ENCODE peak calls at places on chromosomes 3 and 15, in seven cellular contexts. G is right lobe of liver, I is fibroblast of villous mesenchyme, W is cardiac muscle cell, K is fibroblast of the aortic adventitia, J is dorsolateral prefrontal cortex, X is cardiac fibroblast. O is an unnamed sample.

GRCh38 chr15:57925650-57926049 is 139.9 kb downstream of the ALDH1A2 start:
- DNase-seq in W (no peak), I (no peak), J (no peak), X (no peak), G (no peak), K (no peak), O (no peak)

GRCh38 chr3:65831733-65832425 is 206.8 kb downstream of the MAGI1 start:
- DNase-seq in J (no peak), I (peak), X (peak), W (no peak), K (peak), G (no peak), O (peak)

GRCh38 chr3:107753494-107753893 is 230.7 kb downstream of the BBX start:
- DNase-seq in J (peak), X (peak), K (peak), G (peak), W (peak), I (peak), O (peak)

GRCh38 chr3:79268422-79268821 is 499.4 kb downstream of the ROBO1 start:
- DNase-seq in W (no peak), X (no peak), I (no peak), K (no peak), J (no peak), G (no peak), O (no peak)

GRCh38 chr15:99442268-99442897 is 123.4 kb upstream of the MEF2A start:
- DNase-seq in W (no peak), G (peak), X (peak), I (peak), J (peak), K (peak), O (peak)

GRCh38 chr3:9782777-9783176 is 9.5 kb downstream of the TADA3 start:
- DNase-seq in K (no peak), W (no peak), J (no peak), G (no peak), I (no peak), X (no peak), O (no peak)

GRCh38 chr15:69557340-69558137 is 104.9 kb downstream of the RPLP1 start:
- DNase-seq in X (peak), K (peak), J (no peak), W (no peak), G (peak), I (peak), O (peak)

GRCh38 chr15:42465520-42466259 is 25.3 kb downstream of the ZNF106 start:
- DNase-seq in G (no peak), I (no peak), X (no peak), K (no peak), W (no peak), J (no peak), O (no peak)

GRCh38 chr3:124760601-124761000 is 30.3 kb downstream of the UMPS start:
- DNase-seq in G (no peak), X (peak), J (no peak), K (peak), I (peak), W (no peak), O (peak)

GRCh38 chr3:70392227-70392626 is 79.8 kb upstream of the MDFIC2 start:
- DNase-seq in X (no peak), J (no peak), K (no peak), W (peak), G (no peak), I (no peak), O (no peak)

GRCh38 chr15:62365795-62366442 is 200.8 kb upstream of the C2CD4B start:
- DNase-seq in I (no peak), K (no peak), X (no peak), J (no peak), W (no peak), G (peak), O (no peak)

GRCh38 chr3:35484939-35485605 is 154.3 kb upstream of the ARPP21 start:
- DNase-seq in K (no peak), J (no peak), G (no peak), X (no peak), I (no peak), W (peak), O (no peak)

GRCh38 chr3:35483131-35483530 is 156.2 kb upstream of the ARPP21 start:
- DNase-seq in K (no peak), W (no peak), J (no peak), G (no peak), I (no peak), X (no peak), O (no peak)

GRCh38 chr3:35492846-35493245 is 146.5 kb upstream of the ARPP21 start:
- DNase-seq in I (no peak), G (no peak), J (no peak), W (no peak), K (no peak), X (no peak), O (no peak)

GRCh38 chr3:35486295-35486694 is 153.0 kb upstream of the ARPP21 start:
- DNase-seq in J (no peak), I (no peak), K (no peak), X (no peak), G (no peak), W (no peak), O (no peak)

DNA sequence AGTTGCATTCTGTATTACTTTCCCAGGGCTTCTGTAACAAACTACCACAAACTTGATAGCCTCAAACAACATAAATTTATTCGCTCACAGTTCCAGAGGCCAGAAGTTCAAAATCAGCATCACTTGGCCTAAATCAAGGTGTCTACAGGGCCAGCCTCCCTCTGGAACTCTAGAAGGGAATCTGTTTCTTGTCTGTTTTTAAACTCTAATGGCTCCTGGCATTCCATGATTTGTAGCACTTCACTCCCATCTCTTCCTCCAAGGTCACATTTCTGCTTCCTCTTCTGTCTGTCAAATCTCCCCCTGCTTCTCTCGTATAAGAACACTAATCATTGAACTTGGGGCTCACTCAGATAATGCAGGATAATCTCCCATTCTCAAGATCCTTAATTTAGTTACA is 151.9 kb upstream of the ARPP21 start:
- DNase-seq in K (no peak), W (peak), G (no peak), J (no peak), I (no peak), X (no peak), O (no peak)
- H3K4me3 ChIP-seq in K (no peak), W (no peak), G (no peak), J (no peak), I (no peak), X (no peak), O (no peak)

DNA sequence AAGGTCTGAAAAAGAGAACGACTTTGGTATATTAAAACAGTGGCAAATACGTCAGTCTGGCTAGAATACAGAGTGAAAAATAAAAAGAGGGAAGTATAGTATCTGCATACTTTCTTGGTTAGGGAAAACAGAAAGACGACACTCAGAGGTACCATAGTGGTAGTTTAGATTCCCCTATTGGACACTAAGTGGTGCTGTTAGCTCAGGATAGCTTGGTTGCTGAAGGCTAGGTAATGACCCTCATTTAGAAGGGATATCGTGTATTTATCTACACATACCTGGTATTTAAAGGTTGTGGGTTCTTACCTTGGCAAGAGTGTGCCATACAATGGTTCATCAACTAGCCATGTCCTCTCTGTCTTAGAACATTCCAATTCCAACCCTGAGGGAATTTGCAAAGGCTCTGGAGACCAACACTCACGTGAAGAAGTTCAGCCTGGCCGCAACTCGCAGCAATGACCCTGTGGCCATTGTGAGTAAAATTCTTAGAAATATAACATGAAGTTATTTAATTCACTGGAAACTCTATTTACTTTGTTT is 31.0 kb downstream of the TMOD2 start:
- DNase-seq in K (peak), X (peak), J (no peak), W (no peak), I (peak), G (no peak), O (peak)
- TF ChIP-seq CTCF in K (peak), X (peak), J (no peak), W (peak), I (peak), G (peak), O (peak)

GRCh38 chr15:40917585-40917984 is 11.6 kb upstream of the DLL4 start:
- DNase-seq in X (no peak), J (no peak), K (no peak), G (no peak), W (no peak), I (no peak), O (no peak)
- H3K4me3 ChIP-seq in X (no peak), J (no peak), K (no peak), G (no peak), W (no peak), I (no peak), O (no peak)

GRCh38 chr3:115169808-115170207 is 22.7 kb upstream of the ZBTB20 start:
- DNase-seq in X (peak), W (no peak), K (peak), J (no peak), I (no peak), G (no peak), O (peak)
- TF ChIP-seq CTCF in X (peak), W (peak), K (peak), J (peak), I (no peak), G (peak), O (peak)

GRCh38 chr3:145865329-145865904 is 295.6 kb downstream of the PLOD2 start:
- DNase-seq in W (no peak), X (peak), J (no peak), I (no peak), G (no peak), K (peak), O (peak)

GRCh38 chr3:145869958-145870357 is 291.0 kb downstream of the PLOD2 start:
- DNase-seq in K (no peak), J (no peak), W (no peak), I (no peak), G (no peak), X (no peak), O (peak)

DNA sequence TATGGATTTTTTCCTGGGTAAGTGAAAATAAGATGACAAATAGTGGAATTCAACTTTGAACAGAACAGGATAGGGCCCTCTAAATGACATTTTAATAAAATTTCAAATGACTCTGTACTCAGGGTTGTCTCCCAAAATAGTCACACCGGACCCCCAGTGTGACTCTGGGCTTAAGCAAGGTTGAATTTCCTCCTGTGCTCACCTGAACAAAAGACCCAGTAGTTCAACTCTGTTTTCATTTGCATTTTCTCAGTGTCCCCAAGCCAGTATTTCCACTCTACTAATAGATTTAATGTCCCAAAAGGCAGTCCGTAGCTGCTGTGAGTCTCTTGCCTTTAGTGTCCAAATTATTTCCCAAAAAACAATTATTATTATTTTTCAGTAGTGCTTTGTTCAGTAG is 296.6 kb downstream of the PLOD2 start:
- DNase-seq in G (no peak), I (no peak), K (no peak), J (no peak), W (no peak), X (no peak), O (no peak)
- H3K4me3 ChIP-seq in G (no peak), I (no peak), K (no peak), J (no peak), W (no peak), X (no peak), O (no peak)

GRCh38 chr3:13157986-13158385 is 84.8 kb upstream of the IQSEC1 start:
- DNase-seq in X (no peak), J (no peak), W (no peak), G (no peak), I (no peak), K (no peak), O (no peak)

GRCh38 chr3:13159890-13160289 is 86.7 kb upstream of the IQSEC1 start:
- DNase-seq in I (no peak), J (no peak), W (no peak), K (no peak), G (no peak), X (no peak), O (no peak)

GRCh38 chr3:13158871-13159270 is 85.6 kb upstream of the IQSEC1 start:
- DNase-seq in W (no peak), X (no peak), J (no peak), K (no peak), G (no peak), I (no peak), O (no peak)

GRCh38 chr3:13160619-13161018 is 87.4 kb upstream of the IQSEC1 start:
- DNase-seq in J (no peak), X (no peak), K (no peak), G (no peak), I (no peak), W (no peak), O (no peak)

DNA sequence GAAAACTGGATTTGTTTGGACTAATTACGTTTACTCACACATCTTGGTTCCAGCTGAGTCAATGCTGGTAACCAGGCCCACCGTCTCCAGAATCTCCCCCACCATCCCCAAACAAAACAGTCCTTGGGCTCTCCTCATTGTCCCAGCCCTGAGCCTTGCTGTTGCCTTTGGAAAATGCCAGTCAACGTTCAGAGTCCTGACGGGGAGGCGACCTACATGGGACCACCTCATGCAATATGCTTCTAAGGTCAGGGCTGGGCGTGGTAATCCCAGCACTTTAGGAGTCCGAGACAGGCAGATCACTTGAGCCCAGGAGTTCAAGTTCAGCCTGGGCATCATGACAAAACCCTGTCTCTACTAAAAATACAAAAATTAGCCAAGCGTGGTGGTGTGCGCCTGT is 85.2 kb upstream of the IQSEC1 start:
- DNase-seq in W (no peak), G (no peak), I (no peak), X (no peak), J (no peak), K (no peak), O (no peak)
- TF ChIP-seq CTCF in W (no peak), G (no peak), I (no peak), X (no peak), J (no peak), K (no peak), O (no peak)

DNA sequence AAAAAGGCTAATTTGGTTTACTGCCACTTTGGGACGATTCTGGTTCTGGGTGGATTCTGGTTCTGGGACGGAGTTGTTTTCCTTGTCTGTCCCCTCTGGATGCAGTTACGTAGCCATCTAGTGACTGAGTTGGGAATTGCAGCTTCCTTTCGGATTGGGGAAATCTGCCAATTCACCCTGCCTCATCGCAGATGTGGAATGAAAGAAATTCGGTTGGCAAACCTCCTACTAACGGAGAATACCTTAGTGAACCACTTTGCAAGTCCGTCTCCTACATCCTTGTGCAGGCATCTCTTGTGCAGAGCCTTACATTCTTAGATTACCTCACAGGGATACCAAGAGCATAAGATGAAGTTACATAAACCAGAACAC is 31.5 kb upstream of the AP4E1 start:
- DNase-seq in W (peak), X (peak), K (peak), I (peak), G (peak), J (peak), O (peak)
- H3K4me3 ChIP-seq in W (no peak), X (peak), K (peak), I (peak), G (peak), J (peak), O (peak)

O was measured in fibroblast of pulmonary artery.